ENCODE peak calls at places on chromosomes 13 and 19, in six cellular contexts. One of them, this sample, is unnamed.

GRCh38 chr13:26254583-26255102 is 714 bp downstream of the CDK8 start:
- DNase-seq in A549: peak; percentile 33
- DNase-seq in MCF 10A: peak; percentile 48
- DNase-seq in EH: peak; percentile 48
- DNase-seq in AG08396: peak; percentile 47
- DNase-seq in NAMALWA: peak; percentile 59
- DNase-seq in this sample: peak; percentile 25

GRCh38 chr19:1258161-1258492 is 9.7 kb downstream of the MIDN start:
- DNase-seq in AG08396: no peak
- DNase-seq in MCF 10A: no peak
- DNase-seq in NAMALWA: no peak
- DNase-seq in A549: no peak
- DNase-seq in EH: no peak
- DNase-seq in this sample: no peak

GRCh38 chr19:10095622-10095947 is 6.9 kb downstream of the ANGPTL6 start:
- DNase-seq in NAMALWA: no peak
- DNase-seq in MCF 10A: no peak
- DNase-seq in EH: no peak
- DNase-seq in A549: no peak
- DNase-seq in AG08396: no peak
- DNase-seq in this sample: no peak

GRCh38 chr13:44750618-44751017 is 174.5 kb upstream of the TSC22D1 start:
- DNase-seq in AG08396: no peak
- DNase-seq in EH: no peak
- DNase-seq in MCF 10A: no peak
- DNase-seq in NAMALWA: no peak
- DNase-seq in A549: no peak
- DNase-seq in this sample: no peak

GRCh38 chr19:8332976-8333770 is 9.9 kb downstream of the KANK3 start:
- DNase-seq in EH: no peak
- DNase-seq in MCF 10A: no peak
- DNase-seq in AG08396: no peak
- DNase-seq in A549: no peak
- DNase-seq in NAMALWA: no peak
- DNase-seq in this sample: no peak

GRCh38 chr13:28493740-28494536 is 990 bp downstream of the FLT1 start:
- DNase-seq in MCF 10A: no peak
- DNase-seq in AG08396: peak; percentile 46
- DNase-seq in A549: no peak
- DNase-seq in EH: no peak
- DNase-seq in NAMALWA: no peak
- DNase-seq in this sample: no peak

GRCh38 chr13:97567510-97568243 is 133.7 kb downstream of the RAP2A start:
- DNase-seq in AG08396: peak; percentile 32
- DNase-seq in MCF 10A: peak; percentile 90
- DNase-seq in EH: peak; percentile 29
- DNase-seq in NAMALWA: no peak
- DNase-seq in A549: peak; percentile 54
- DNase-seq in this sample: peak; percentile 3

GRCh38 chr19:28686741-28687140 is 526.2 kb downstream of the UQCRFS1 start:
- DNase-seq in A549: no peak
- DNase-seq in MCF 10A: no peak
- DNase-seq in EH: no peak
- DNase-seq in NAMALWA: no peak
- DNase-seq in AG08396: no peak
- DNase-seq in this sample: no peak

GRCh38 chr13:110641055-110642015 is 26.0 kb downstream of the NAXD start:
- DNase-seq in AG08396: no peak
- DNase-seq in EH: no peak
- DNase-seq in A549: no peak
- DNase-seq in MCF 10A: no peak
- DNase-seq in NAMALWA: no peak
- DNase-seq in this sample: no peak

GRCh38 chr19:20928371-20928770 is 5.3 kb downstream of the ZNF85 start:
- DNase-seq in A549: no peak
- DNase-seq in NAMALWA: no peak
- DNase-seq in EH: peak; percentile 79
- DNase-seq in MCF 10A: peak; percentile 27
- DNase-seq in AG08396: peak; percentile 8
- DNase-seq in this sample: no peak

GRCh38 chr13:114067381-114067885 is 65.0 kb downstream of the RASA3 start:
- DNase-seq in A549: no peak
- DNase-seq in AG08396: peak; percentile 57
- DNase-seq in MCF 10A: peak; percentile 8
- DNase-seq in EH: peak; percentile 92
- DNase-seq in NAMALWA: peak; percentile 52
- DNase-seq in this sample: peak; percentile 45

GRCh38 chr13:91721413-91721812 is 323.0 kb downstream of the GPC5 start:
- DNase-seq in A549: no peak
- DNase-seq in MCF 10A: no peak
- DNase-seq in AG08396: no peak
- DNase-seq in EH: no peak
- DNase-seq in NAMALWA: no peak
- DNase-seq in this sample: no peak

GRCh38 chr13:27038323-27038722 is 133.3 kb downstream of the USP12 start:
- DNase-seq in A549: peak; percentile 38
- DNase-seq in MCF 10A: peak; percentile 70
- DNase-seq in EH: peak; percentile 81
- DNase-seq in NAMALWA: no peak
- DNase-seq in AG08396: peak; percentile 64
- DNase-seq in this sample: no peak

GRCh38 chr19:28294395-28294794 is 918.6 kb downstream of the UQCRFS1 start:
- DNase-seq in NAMALWA: no peak
- DNase-seq in MCF 10A: no peak
- DNase-seq in AG08396: no peak
- DNase-seq in EH: no peak
- DNase-seq in A549: no peak
- DNase-seq in this sample: no peak

GRCh38 chr19:10118960-10119359 is 739 bp downstream of the EIF3G start:
- DNase-seq in A549: no peak
- DNase-seq in AG08396: no peak
- DNase-seq in NAMALWA: no peak
- DNase-seq in EH: peak; percentile 19
- DNase-seq in MCF 10A: no peak
- DNase-seq in this sample: no peak

GRCh38 chr19:2455481-2456300 is 1.1 kb downstream of the LMNB2 start:
- DNase-seq in NAMALWA: peak; percentile 51
- DNase-seq in MCF 10A: peak; percentile 30
- DNase-seq in A549: no peak
- DNase-seq in EH: peak; percentile 34
- DNase-seq in AG08396: peak; percentile 81
- DNase-seq in this sample: no peak

GRCh38 chr19:3359850-3360493 is 6.4 kb upstream of the NFIC start:
- DNase-seq in MCF 10A: no peak
- DNase-seq in AG08396: peak; percentile 79
- DNase-seq in EH: no peak
- DNase-seq in A549: no peak
- DNase-seq in NAMALWA: no peak
- DNase-seq in this sample: no peak

GRCh38 chr13:99425485-99426341 is 75.6 kb upstream of the TM9SF2 start:
- DNase-seq in AG08396: no peak
- DNase-seq in NAMALWA: peak; percentile 81
- DNase-seq in A549: no peak
- DNase-seq in EH: no peak
- DNase-seq in MCF 10A: no peak
- DNase-seq in this sample: peak; percentile 19

GRCh38 chr19:8618751-8619150 is 8.2 kb upstream of the ADAMTS10 start:
- DNase-seq in AG08396: no peak
- DNase-seq in EH: peak; percentile 21
- DNase-seq in A549: peak; percentile 65
- DNase-seq in NAMALWA: no peak
- DNase-seq in MCF 10A: peak; percentile 45
- DNase-seq in this sample: no peak

GRCh38 chr13:43132228-43132627 is 108.8 kb downstream of the DNAJC15 start:
- DNase-seq in NAMALWA: peak; percentile 8
- DNase-seq in EH: peak; percentile 37
- DNase-seq in MCF 10A: peak; percentile 82
- DNase-seq in AG08396: peak; percentile 11
- DNase-seq in A549: peak; percentile 22
- DNase-seq in this sample: no peak

GRCh38 chr13:41952749-41953148 is 8.2 kb downstream of the VWA8 start:
- DNase-seq in A549: no peak
- DNase-seq in EH: no peak
- DNase-seq in NAMALWA: no peak
- DNase-seq in MCF 10A: no peak
- DNase-seq in AG08396: no peak
- DNase-seq in this sample: no peak

GRCh38 chr13:45142440-45143345 is 22.4 kb downstream of the GTF2F2 start:
- DNase-seq in NAMALWA: no peak
- DNase-seq in MCF 10A: no peak
- DNase-seq in EH: peak; percentile 22
- DNase-seq in AG08396: no peak
- DNase-seq in A549: no peak
- DNase-seq in this sample: peak; percentile 49

GRCh38 chr19:33197591-33198000 is 3.5 kb downstream of the LRP3 start:
- DNase-seq in A549: no peak
- DNase-seq in MCF 10A: no peak
- DNase-seq in EH: no peak
- DNase-seq in AG08396: no peak
- DNase-seq in NAMALWA: no peak
- DNase-seq in this sample: no peak

GRCh38 chr13:25177636-25178035 is 5.5 kb upstream of the AMER2 start:
- DNase-seq in MCF 10A: no peak
- DNase-seq in NAMALWA: no peak
- DNase-seq in AG08396: no peak
- DNase-seq in EH: no peak
- DNase-seq in A549: no peak
- DNase-seq in this sample: no peak